ENCODE peak calls at places on chromosomes 3 and 15, in nine cellular contexts. H, R, F, X, W, V, D, B and T are unnamed samples.

GRCh38 chr15:63599401-63600000 is 2.3 kb downstream of the FBXL22 start:
- DNase-seq in H (peak), D (peak), F (no peak), W (peak), R (peak), B (peak), V (no peak), X (peak), T (no peak)

GRCh38 chr3:151086484-151087456 is 1.3 kb downstream of the MED12L start:
- DNase-seq in W (peak), D (peak), X (peak), V (peak), F (peak), H (peak), R (peak), B (peak), T (peak)

GRCh38 chr3:185631508-185632206 is 45.6 kb downstream of the SENP2 start:
- DNase-seq in B (no peak), F (no peak), D (no peak), R (no peak), X (peak), V (no peak), H (no peak), W (no peak), T (no peak)

GRCh38 chr3:50264964-50265485 is 3.9 kb upstream of the SEMA3B start:
- DNase-seq in B (no peak), W (no peak), R (no peak), F (no peak), H (no peak), V (no peak), D (no peak), X (no peak), T (no peak)

GRCh38 chr3:184428561-184429175 is 48.8 kb downstream of the CHRD start:
- DNase-seq in R (no peak), X (no peak), V (no peak), D (no peak), H (no peak), F (no peak), B (no peak), W (no peak), T (no peak)

GRCh38 chr3:114899186-114899931 is 247.7 kb downstream of the ZBTB20 start:
- DNase-seq in F (no peak), B (no peak), W (no peak), R (no peak), H (peak), D (no peak), V (no peak), X (no peak), T (no peak)

GRCh38 chr3:147797095-147797494 is 387.9 kb downstream of the ZIC1 start:
- DNase-seq in R (no peak), V (no peak), B (no peak), F (no peak), X (no peak), W (no peak), D (no peak), H (no peak), T (no peak)

GRCh38 chr3:130480736-130481135 is 36.2 kb upstream of the COL6A6 start:
- DNase-seq in F (peak), D (no peak), W (no peak), V (peak), B (no peak), X (peak), R (peak), H (peak), T (no peak)

GRCh38 chr3:177124882-177125281 is 72.4 kb downstream of the TBL1XR1 start:
- DNase-seq in F (no peak), X (peak), W (no peak), H (no peak), D (no peak), R (no peak), B (no peak), V (no peak), T (no peak)

GRCh38 chr3:171311784-171312183 is 148.4 kb downstream of the TNIK start:
- DNase-seq in F (no peak), V (no peak), H (no peak), R (no peak), W (no peak), D (no peak), X (no peak), B (no peak), T (no peak)

GRCh38 chr3:56379723-56380287 is 88.5 kb downstream of the ERC2 start:
- DNase-seq in X (no peak), F (no peak), B (no peak), R (no peak), V (no peak), W (no peak), H (no peak), D (no peak), T (no peak)

GRCh38 chr15:101167791-101168462 is 83.9 kb downstream of the CHSY1 start:
- DNase-seq in V (peak), W (peak), X (peak), F (no peak), B (peak), R (no peak), H (peak), D (no peak), T (no peak)

GRCh38 chr3:150783920-150784746 is 21.2 kb upstream of the SIAH2 start:
- DNase-seq in H (no peak), B (no peak), X (no peak), D (no peak), F (no peak), R (no peak), W (no peak), V (no peak), T (no peak)

GRCh38 chr3:43620953-43621405 is 832 bp downstream of the ANO10 start:
- DNase-seq in W (no peak), X (peak), D (no peak), R (no peak), F (no peak), V (no peak), H (no peak), B (no peak), T (no peak)

GRCh38 chr3:194879991-194880939 is 194.6 kb downstream of the FAM43A start:
- DNase-seq in D (no peak), W (peak), V (no peak), X (peak), B (no peak), H (peak), F (no peak), R (peak), T (no peak)

GRCh38 chr3:160478338-160478737 is 28.8 kb upstream of the TRIM59 start:
- DNase-seq in F (no peak), V (no peak), W (no peak), D (no peak), B (no peak), H (no peak), X (peak), R (no peak), T (no peak)

GRCh38 chr3:60746043-60746638 is 505.1 kb downstream of the FHIT start:
- DNase-seq in D (no peak), B (no peak), H (no peak), F (no peak), W (no peak), V (no peak), R (no peak), X (no peak), T (no peak)

GRCh38 chr3:116135462-116135861 is 309.8 kb downstream of the LSAMP start:
- DNase-seq in H (peak), F (no peak), V (peak), X (peak), W (no peak), R (no peak), B (no peak), D (no peak), T (no peak)

GRCh38 chr3:126941721-126942270 is 41.1 kb upstream of the PLXNA1 start:
- DNase-seq in R (no peak), B (no peak), F (no peak), H (no peak), D (no peak), V (no peak), X (no peak), W (no peak), T (no peak)

GRCh38 chr15:73784299-73784698 is 31.1 kb upstream of the INSYN1 start:
- DNase-seq in X (no peak), F (no peak), H (no peak), W (no peak), R (no peak), V (no peak), D (no peak), B (no peak), T (no peak)

GRCh38 chr3:130850044-130850797 is 43.7 kb upstream of the ATP2C1 start:
- DNase-seq in B (no peak), R (no peak), F (no peak), X (peak), V (no peak), D (no peak), W (no peak), H (peak), T (no peak)

GRCh38 chr15:70020229-70020628 is 77.5 kb downstream of the TLE3 start:
- DNase-seq in B (no peak), D (no peak), F (no peak), W (no peak), H (no peak), R (no peak), V (no peak), X (no peak), T (no peak)

GRCh38 chr15:49923671-49924070 is 195.4 kb downstream of the ATP8B4 start:
- DNase-seq in R (no peak), D (no peak), W (no peak), B (no peak), F (no peak), V (no peak), H (no peak), X (no peak), T (no peak)

GRCh38 chr3:123791417-123791816 is 92.7 kb downstream of the MYLK start:
- DNase-seq in H (no peak), D (no peak), W (no peak), B (no peak), R (no peak), F (no peak), X (peak), V (peak), T (no peak)

GRCh38 chr3:111112913-111113312 is 41.3 kb downstream of the NECTIN3 start:
- DNase-seq in W (no peak), R (peak), D (no peak), V (no peak), B (no peak), X (peak), F (no peak), H (no peak), T (no peak)

GRCh38 chr3:15795563-15796308 is 2.0 kb downstream of the ANKRD28 start:
- DNase-seq in B (no peak), D (no peak), R (no peak), W (no peak), F (no peak), X (peak), V (no peak), H (no peak), T (no peak)

GRCh38 chr3:181699171-181699903 is 12.4 kb upstream of the SOX2 start:
- DNase-seq in D (no peak), X (no peak), F (no peak), B (no peak), W (no peak), V (no peak), H (no peak), R (peak), T (no peak)

DNA sequence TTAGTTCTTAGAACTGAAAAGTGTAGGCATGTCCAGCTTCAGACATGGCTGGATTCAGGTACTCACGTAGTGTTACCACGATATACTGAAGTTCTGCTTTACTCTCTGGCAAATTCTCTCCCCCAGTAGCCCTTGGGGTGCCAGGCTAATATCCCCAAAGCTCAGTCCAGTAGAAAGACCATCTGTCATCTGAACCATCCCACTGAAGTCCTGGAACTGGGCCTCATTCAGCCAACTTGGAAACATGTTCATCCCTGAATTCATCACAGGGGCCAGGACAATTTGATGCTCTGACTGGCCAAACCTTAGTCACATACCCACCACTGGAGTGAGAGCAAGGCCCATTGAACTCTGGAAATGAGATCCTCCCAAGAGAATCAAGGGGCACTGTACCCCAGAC is 8.2 kb downstream of the EFCC1 start:
- DNase-seq in R (no peak), V (no peak), F (no peak), W (no peak), B (no peak), D (no peak), H (no peak), X (no peak), T (no peak)
- TF ChIP-seq CTCF in R (no peak), V (no peak), F (no peak), W (no peak), B (no peak), D (no peak), H (no peak), X (no peak), T (no peak)

GRCh38 chr3:73419179-73419803 is 205.4 kb downstream of the PDZRN3 start:
- DNase-seq in R (peak), H (no peak), B (no peak), F (no peak), X (peak), W (no peak), D (no peak), V (no peak), T (no peak)
- TF ChIP-seq CTCF in R (peak), H (no peak), B (no peak), F (peak), X (peak), W (peak), D (no peak), V (peak), T (peak)

GRCh38 chr15:68201879-68202261 is 3.3 kb downstream of the CALML4 start:
- DNase-seq in W (no peak), V (no peak), X (no peak), B (no peak), H (no peak), D (no peak), F (no peak), R (no peak), T (no peak)
- TF ChIP-seq CTCF in W (no peak), V (no peak), X (no peak), B (no peak), H (no peak), D (no peak), F (no peak), R (no peak), T (no peak)

GRCh38 chr3:45687828-45688193 is 1.4 kb upstream of the SACM1L start:
- DNase-seq in D (no peak), H (no peak), R (no peak), W (no peak), X (no peak), F (no peak), V (no peak), B (no peak), T (no peak)

GRCh38 chr3:45689787-45690145 is 570 bp downstream of the SACM1L start:
- DNase-seq in F (no peak), V (no peak), B (no peak), W (no peak), D (no peak), H (no peak), R (no peak), X (no peak), T (no peak)

GRCh38 chr3:45688882-45689786 is at the start of gene SACM1L:
- DNase-seq in F (peak), X (peak), R (peak), H (peak), B (peak), V (peak), W (peak), D (peak), T (peak)

GRCh38 chr3:45686850-45687249 is 2.3 kb upstream of the SACM1L start:
- DNase-seq in W (no peak), D (no peak), R (no peak), B (no peak), V (no peak), F (no peak), H (no peak), X (no peak), T (no peak)

GRCh38 chr3:45688194-45688881 is 858 bp upstream of the SACM1L start:
- DNase-seq in F (peak), X (no peak), H (no peak), B (peak), D (peak), R (peak), W (no peak), V (no peak), T (peak)
- TF ChIP-seq CTCF in F (no peak), X (no peak), H (no peak), B (no peak), D (no peak), R (no peak), W (no peak), V (no peak), T (no peak)

GRCh38 chr15:20645956-20646355 is 104.4 kb upstream of the GOLGA6L6 start:
- DNase-seq in H (peak), W (no peak), V (no peak), D (no peak), F (no peak), R (no peak), B (peak), X (no peak), T (no peak)
- TF ChIP-seq CTCF in H (no peak), W (no peak), V (no peak), D (no peak), F (no peak), R (no peak), B (no peak), X (no peak), T (no peak)

GRCh38 chr3:108283006-108283405 is 13.3 kb upstream of the HHLA2 start:
- DNase-seq in V (no peak), D (no peak), R (no peak), H (no peak), X (no peak), F (no peak), W (no peak), B (no peak), T (no peak)

GRCh38 chr3:108287146-108287545 is 9.2 kb upstream of the HHLA2 start:
- DNase-seq in F (no peak), V (peak), H (no peak), X (no peak), D (no peak), W (no peak), B (no peak), R (no peak), T (no peak)

GRCh38 chr3:108281670-108282069 is 14.7 kb upstream of the HHLA2 start:
- DNase-seq in R (no peak), B (no peak), W (no peak), V (no peak), X (no peak), D (no peak), F (no peak), H (no peak), T (no peak)

GRCh38 chr3:108283989-108284388 is 12.4 kb upstream of the HHLA2 start:
- DNase-seq in W (no peak), B (no peak), X (no peak), V (no peak), R (no peak), F (no peak), D (no peak), H (no peak), T (no peak)

DNA sequence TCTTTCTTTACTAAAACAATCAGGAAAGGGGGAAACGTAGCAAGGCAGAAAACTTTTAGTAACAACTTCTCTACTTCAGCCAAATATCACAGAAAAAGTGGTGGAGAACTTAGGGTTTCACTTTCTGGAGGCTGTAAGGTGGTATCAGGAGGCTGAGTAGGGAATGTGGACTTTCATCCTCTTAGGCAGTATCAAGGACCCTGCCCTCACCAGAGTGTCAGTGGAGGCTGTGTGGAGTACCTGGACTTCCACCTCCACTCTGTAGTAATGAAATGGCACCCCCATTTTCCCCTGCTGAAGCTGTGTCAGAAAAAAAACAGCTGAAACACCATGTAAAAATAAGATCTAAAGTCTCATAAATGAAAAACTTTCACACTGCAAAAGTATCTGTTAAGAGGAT is 11.2 kb upstream of the HHLA2 start:
- DNase-seq in X (no peak), W (no peak), R (no peak), D (no peak), V (no peak), B (no peak), F (no peak), H (no peak), T (no peak)
- TF ChIP-seq CTCF in X (no peak), W (no peak), R (no peak), D (no peak), V (no peak), B (no peak), F (no peak), H (no peak), T (no peak)

GRCh38 chr3:31908391-31909097 is 72.5 kb downstream of the OSBPL10 start:
- DNase-seq in W (no peak), D (no peak), B (no peak), V (no peak), F (no peak), X (no peak), H (no peak), R (peak), T (no peak)
- TF ChIP-seq CTCF in W (no peak), D (no peak), B (no peak), V (peak), F (no peak), X (peak), H (no peak), R (peak), T (no peak)

GRCh38 chr3:119918992-119919933 is 137.4 kb downstream of the NR1I2 start:
- DNase-seq in R (no peak), X (no peak), F (no peak), B (no peak), W (no peak), V (no peak), D (no peak), H (no peak), T (no peak)
- TF ChIP-seq CTCF in R (peak), X (peak), F (peak), B (no peak), W (no peak), V (no peak), D (no peak), H (no peak), T (peak)

GRCh38 chr3:39443530-39443929 is 23.9 kb upstream of the MOBP start:
- DNase-seq in R (peak), F (no peak), H (no peak), X (no peak), V (no peak), B (no peak), W (no peak), D (no peak), T (no peak)
- TF ChIP-seq CTCF in R (peak), F (no peak), H (no peak), X (peak), V (no peak), B (no peak), W (no peak), D (no peak), T (no peak)